ENCODE peak calls at places on chromosomes 11 and 22, in four cellular contexts. One of them, this sample, is unnamed.

GRCh38 chr11:21561589-21561988 is 631.3 kb upstream of the ANO5 start:
- DNase-seq in brain microvascular endothelial cell: no peak
- DNase-seq in bronchial epithelial cell: peak; percentile 41
- DNase-seq in sigmoid colon: no peak
- DNase-seq in this sample: no peak

GRCh38 chr22:44213489-44214043 is 32.8 kb downstream of the PARVG start:
- DNase-seq in sigmoid colon: no peak
- DNase-seq in bronchial epithelial cell: no peak
- DNase-seq in brain microvascular endothelial cell: no peak
- DNase-seq in this sample: no peak

GRCh38 chr11:774873-775592 is 2.3 kb downstream of the GATD1 start:
- DNase-seq in bronchial epithelial cell: peak; percentile 59
- DNase-seq in sigmoid colon: peak; percentile 64
- DNase-seq in brain microvascular endothelial cell: peak; percentile 35
- DNase-seq in this sample: no peak

GRCh38 chr11:15663778-15664218 is 549.1 kb downstream of the INSC start:
- DNase-seq in brain microvascular endothelial cell: no peak
- DNase-seq in bronchial epithelial cell: no peak
- DNase-seq in sigmoid colon: no peak
- DNase-seq in this sample: no peak

GRCh38 chr11:9527481-9528140 is 45.9 kb upstream of the WEE1 start:
- DNase-seq in bronchial epithelial cell: peak; percentile 56
- DNase-seq in sigmoid colon: peak; percentile 74
- DNase-seq in brain microvascular endothelial cell: peak; percentile 63
- DNase-seq in this sample: peak; percentile 98

GRCh38 chr11:101914349-101914736 is 467 bp upstream of the CEP126 start:
- DNase-seq in sigmoid colon: no peak
- DNase-seq in bronchial epithelial cell: no peak
- DNase-seq in brain microvascular endothelial cell: no peak
- DNase-seq in this sample: no peak

GRCh38 chr11:105793092-105793491 is 183.2 kb downstream of the GRIA4 start:
- DNase-seq in sigmoid colon: no peak
- DNase-seq in brain microvascular endothelial cell: no peak
- DNase-seq in bronchial epithelial cell: no peak
- DNase-seq in this sample: no peak

GRCh38 chr11:44536779-44537516 is 28.5 kb upstream of the CD82 start:
- DNase-seq in brain microvascular endothelial cell: no peak
- DNase-seq in bronchial epithelial cell: no peak
- DNase-seq in sigmoid colon: no peak
- DNase-seq in this sample: no peak

GRCh38 chr11:93727985-93728791 is 13.1 kb downstream of the TAF1D start:
- DNase-seq in bronchial epithelial cell: peak; percentile 9
- DNase-seq in brain microvascular endothelial cell: no peak
- DNase-seq in sigmoid colon: no peak
- DNase-seq in this sample: no peak

GRCh38 chr11:129313588-129314288 is 61.9 kb upstream of the BARX2 start:
- DNase-seq in bronchial epithelial cell: no peak
- DNase-seq in brain microvascular endothelial cell: no peak
- DNase-seq in sigmoid colon: no peak
- DNase-seq in this sample: no peak

GRCh38 chr11:8243458-8243857 is 20.2 kb downstream of the LMO1 start:
- DNase-seq in brain microvascular endothelial cell: no peak
- DNase-seq in sigmoid colon: no peak
- DNase-seq in bronchial epithelial cell: no peak
- DNase-seq in this sample: no peak

GRCh38 chr22:36245805-36246356 is 6.6 kb upstream of the APOL2 start:
- DNase-seq in sigmoid colon: no peak
- DNase-seq in brain microvascular endothelial cell: no peak
- DNase-seq in bronchial epithelial cell: no peak
- DNase-seq in this sample: no peak

GRCh38 chr11:19772480-19772879 is 59.8 kb downstream of the NAV2 start:
- DNase-seq in brain microvascular endothelial cell: peak; percentile 11
- DNase-seq in bronchial epithelial cell: no peak
- DNase-seq in sigmoid colon: no peak
- DNase-seq in this sample: no peak

GRCh38 chr11:44632466-44633123 is 67.1 kb downstream of the CD82 start:
- DNase-seq in sigmoid colon: peak; percentile 74
- DNase-seq in bronchial epithelial cell: peak; percentile 21
- DNase-seq in brain microvascular endothelial cell: peak; percentile 31
- DNase-seq in this sample: no peak

GRCh38 chr11:3155691-3156258 is 9.3 kb downstream of the OSBPL5 start:
- DNase-seq in bronchial epithelial cell: no peak
- DNase-seq in brain microvascular endothelial cell: no peak
- DNase-seq in sigmoid colon: peak; percentile 59
- DNase-seq in this sample: peak; percentile 72

GRCh38 chr11:104907521-104908185 is 9.4 kb upstream of the CASP12 start:
- DNase-seq in brain microvascular endothelial cell: no peak
- DNase-seq in bronchial epithelial cell: no peak
- DNase-seq in sigmoid colon: no peak
- DNase-seq in this sample: no peak

GRCh38 chr11:108069947-108070346 is 51.4 kb upstream of the ACAT1 start:
- DNase-seq in bronchial epithelial cell: no peak
- DNase-seq in brain microvascular endothelial cell: peak; percentile 45
- DNase-seq in sigmoid colon: no peak
- DNase-seq in this sample: peak; percentile 43

GRCh38 chr11:119787074-119787461 is 58.1 kb upstream of the NECTIN1 start:
- DNase-seq in bronchial epithelial cell: no peak
- DNase-seq in sigmoid colon: no peak
- DNase-seq in brain microvascular endothelial cell: no peak
- DNase-seq in this sample: no peak

GRCh38 chr11:105881027-105881426 is 141.0 kb downstream of the MSANTD4 start:
- DNase-seq in bronchial epithelial cell: no peak
- DNase-seq in sigmoid colon: no peak
- DNase-seq in brain microvascular endothelial cell: no peak
- DNase-seq in this sample: no peak

GRCh38 chr22:40024201-40025061 is 29.7 kb downstream of the FAM83F start:
- DNase-seq in brain microvascular endothelial cell: peak; percentile 46
- DNase-seq in sigmoid colon: peak; percentile 74
- DNase-seq in bronchial epithelial cell: no peak
- DNase-seq in this sample: no peak

GRCh38 chr22:26002456-26002855 is 166.8 kb upstream of the SEZ6L start:
- DNase-seq in brain microvascular endothelial cell: no peak
- DNase-seq in bronchial epithelial cell: no peak
- DNase-seq in sigmoid colon: no peak
- DNase-seq in this sample: no peak

GRCh38 chr22:43110927-43111623 is 525 bp downstream of the BIK start:
- DNase-seq in bronchial epithelial cell: no peak
- DNase-seq in brain microvascular endothelial cell: no peak
- DNase-seq in sigmoid colon: no peak
- DNase-seq in this sample: no peak

GRCh38 chr11:14248577-14248976 is 110.4 kb downstream of the RRAS2 start:
- DNase-seq in brain microvascular endothelial cell: no peak
- DNase-seq in sigmoid colon: no peak
- DNase-seq in bronchial epithelial cell: no peak
- DNase-seq in this sample: no peak

GRCh38 chr11:10931761-10932700 is 74.2 kb upstream of the ZBED5 start:
- DNase-seq in sigmoid colon: no peak
- DNase-seq in brain microvascular endothelial cell: peak; percentile 36
- DNase-seq in bronchial epithelial cell: no peak
- DNase-seq in this sample: no peak

GRCh38 chr11:38460901-38461300 is 1862.9 kb upstream of the RAG2 start:
- DNase-seq in brain microvascular endothelial cell: peak; percentile 92
- DNase-seq in bronchial epithelial cell: peak; percentile 74
- DNase-seq in sigmoid colon: no peak
- DNase-seq in this sample: peak; percentile 96

GRCh38 chr11:85656777-85657176 is 8.2 kb downstream of the CREBZF start:
- DNase-seq in bronchial epithelial cell: no peak
- DNase-seq in sigmoid colon: no peak
- DNase-seq in brain microvascular endothelial cell: no peak
- DNase-seq in this sample: no peak

GRCh38 chr11:66701432-66702240 is 23.9 kb upstream of the RBM4B start:
- DNase-seq in bronchial epithelial cell: no peak
- DNase-seq in brain microvascular endothelial cell: peak; percentile 17
- DNase-seq in sigmoid colon: no peak
- DNase-seq in this sample: no peak

GRCh38 chr11:75375626-75376025 is 23.7 kb upstream of the RPS3 start:
- DNase-seq in bronchial epithelial cell: no peak
- DNase-seq in sigmoid colon: no peak
- DNase-seq in brain microvascular endothelial cell: no peak
- DNase-seq in this sample: no peak

GRCh38 chr11:130214861-130215530 is 55.4 kb downstream of the ST14 start:
- DNase-seq in bronchial epithelial cell: no peak
- DNase-seq in sigmoid colon: no peak
- DNase-seq in brain microvascular endothelial cell: no peak
- DNase-seq in this sample: no peak

GRCh38 chr11:6927030-6927617 is 898 bp downstream of the ZNF215 start:
- DNase-seq in bronchial epithelial cell: no peak
- DNase-seq in sigmoid colon: no peak
- DNase-seq in brain microvascular endothelial cell: no peak
- DNase-seq in this sample: no peak

GRCh38 chr11:118912742-118913410 is 12.8 kb downstream of the BCL9L start:
- DNase-seq in sigmoid colon: no peak
- DNase-seq in brain microvascular endothelial cell: no peak
- DNase-seq in bronchial epithelial cell: peak; percentile 52
- DNase-seq in this sample: no peak

GRCh38 chr11:14386895-14387480 is 28.0 kb upstream of the RRAS2 start:
- DNase-seq in sigmoid colon: no peak
- DNase-seq in brain microvascular endothelial cell: peak; percentile 98
- DNase-seq in bronchial epithelial cell: no peak
- DNase-seq in this sample: no peak

GRCh38 chr11:121248496-121248895 is 44.1 kb upstream of the SC5D start:
- DNase-seq in brain microvascular endothelial cell: no peak
- DNase-seq in sigmoid colon: no peak
- DNase-seq in bronchial epithelial cell: peak; percentile 74
- DNase-seq in this sample: no peak

GRCh38 chr22:24230911-24231656 is 13.8 kb downstream of the GGT5 start:
- DNase-seq in brain microvascular endothelial cell: no peak
- DNase-seq in sigmoid colon: peak; percentile 65
- DNase-seq in bronchial epithelial cell: no peak
- DNase-seq in this sample: no peak

GRCh38 chr22:45993841-45994240 is 16.9 kb upstream of the WNT7B start:
- DNase-seq in brain microvascular endothelial cell: no peak
- DNase-seq in sigmoid colon: no peak
- DNase-seq in bronchial epithelial cell: no peak
- DNase-seq in this sample: no peak
- TF ChIP-seq CTCF in brain microvascular endothelial cell: no peak
- TF ChIP-seq CTCF in sigmoid colon: no peak
- TF ChIP-seq CTCF in bronchial epithelial cell: no peak
- TF ChIP-seq CTCF in this sample: no peak

GRCh38 chr11:64638017-64638664 is 47.1 kb downstream of the SLC22A12 start:
- DNase-seq in sigmoid colon: peak; percentile 82
- DNase-seq in bronchial epithelial cell: no peak
- DNase-seq in brain microvascular endothelial cell: no peak
- DNase-seq in this sample: no peak
- H3K4me3 ChIP-seq in sigmoid colon: peak overlapping the region; percentile 32
- H3K4me3 ChIP-seq in bronchial epithelial cell: no peak overlapping the region
- H3K4me3 ChIP-seq in brain microvascular endothelial cell: no peak overlapping the region
- H3K4me3 ChIP-seq in this sample: no peak overlapping the region

DNA sequence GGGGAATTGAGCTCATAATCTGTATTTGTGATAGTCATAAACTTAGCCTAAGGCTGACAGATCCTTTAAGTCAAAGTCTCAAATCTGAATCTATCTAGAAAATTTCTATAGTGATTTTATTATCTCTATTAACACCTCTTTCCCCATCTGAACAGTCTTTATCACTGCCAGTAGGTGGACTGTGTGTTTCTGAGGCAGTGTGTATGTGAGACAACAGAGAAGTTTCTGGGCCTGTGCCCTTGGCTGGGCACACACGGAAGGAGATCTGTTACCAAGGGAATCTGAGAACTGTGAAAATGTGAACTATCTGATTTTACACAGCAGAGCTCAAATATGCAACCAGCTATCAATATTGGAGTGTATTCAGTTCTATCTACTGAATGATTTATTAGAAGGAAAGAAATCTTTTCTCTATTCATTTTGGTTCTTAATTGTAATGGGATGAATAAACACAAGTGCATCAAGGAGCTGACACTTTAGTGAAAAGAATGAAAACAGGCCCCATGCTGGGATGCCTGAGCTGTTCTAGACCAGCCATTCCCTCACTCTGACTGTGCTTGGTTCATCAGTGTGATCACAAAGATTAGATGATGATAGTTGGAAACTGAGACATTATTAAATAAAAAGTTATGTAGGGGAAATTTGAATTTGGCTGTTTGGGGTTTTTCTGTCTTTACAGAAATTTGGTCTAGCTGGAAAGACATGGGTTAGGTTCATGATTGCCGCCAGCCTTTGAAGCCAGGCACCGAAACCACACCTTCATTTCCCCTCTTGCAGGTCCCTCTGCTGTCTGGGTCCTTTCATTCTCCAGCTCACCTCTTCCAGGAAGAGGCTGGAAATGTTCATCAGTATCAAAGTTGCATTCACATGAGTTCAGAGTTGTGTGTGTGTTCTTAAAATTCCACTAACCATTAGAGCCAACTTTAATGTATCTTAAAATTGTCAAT is 68.1 kb downstream of the LIF start:
- DNase-seq in bronchial epithelial cell: no peak
- DNase-seq in sigmoid colon: no peak
- DNase-seq in brain microvascular endothelial cell: no peak
- DNase-seq in this sample: no peak
- TF ChIP-seq CTCF in bronchial epithelial cell: no peak
- TF ChIP-seq CTCF in sigmoid colon: no peak
- TF ChIP-seq CTCF in brain microvascular endothelial cell: no peak
- TF ChIP-seq CTCF in this sample: peak; percentile 24

GRCh38 chr11:70122490-70123198 is 44.5 kb downstream of the ANO1 start:
- DNase-seq in sigmoid colon: no peak
- DNase-seq in bronchial epithelial cell: no peak
- DNase-seq in brain microvascular endothelial cell: no peak
- DNase-seq in this sample: no peak
- H3K4me3 ChIP-seq in sigmoid colon: no peak overlapping the region
- H3K4me3 ChIP-seq in bronchial epithelial cell: no peak overlapping the region
- H3K4me3 ChIP-seq in brain microvascular endothelial cell: no peak overlapping the region
- H3K4me3 ChIP-seq in this sample: no peak overlapping the region

DNA sequence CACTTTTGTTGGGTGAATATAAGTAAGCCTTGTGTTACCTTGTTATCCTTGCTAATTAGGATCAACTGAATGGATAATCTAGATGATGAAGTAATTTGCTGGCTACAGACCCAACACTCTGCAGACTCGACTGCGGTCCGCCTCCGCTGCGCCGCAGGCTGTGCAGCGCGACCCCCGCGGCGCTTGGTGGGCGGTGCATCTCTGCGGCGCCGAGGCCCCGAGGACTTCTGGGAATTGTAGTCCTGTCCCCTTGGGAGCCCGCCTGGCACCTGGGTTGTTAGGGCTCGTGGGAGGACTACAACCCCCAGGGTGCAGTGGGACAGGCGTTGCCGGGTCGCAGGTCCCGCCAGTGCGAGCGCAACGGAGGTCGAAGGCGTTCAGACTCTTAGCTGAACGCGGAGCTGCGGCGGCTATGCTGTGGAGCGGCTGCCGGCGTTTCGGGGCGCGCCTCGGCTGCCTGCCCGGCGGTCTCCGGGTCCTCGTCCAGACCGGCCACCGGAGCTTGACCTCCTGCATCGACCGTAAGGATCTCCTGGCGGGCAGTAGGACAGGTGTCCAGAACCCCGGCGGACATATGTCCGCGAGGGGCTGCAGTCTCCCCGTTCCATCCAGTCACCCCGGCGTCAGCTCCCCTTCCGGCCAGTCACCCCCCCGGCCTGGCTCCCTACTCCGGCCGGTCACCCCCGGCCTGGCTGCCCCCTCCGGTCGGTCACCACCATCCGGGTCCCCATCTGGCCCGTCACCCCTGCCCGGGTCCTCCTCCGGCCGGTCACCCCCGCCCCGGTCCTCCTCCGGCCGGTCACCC is at the start of the genes ACAD8 and THYN1:
- DNase-seq in sigmoid colon: peak; percentile 99
- DNase-seq in brain microvascular endothelial cell: peak; percentile 95
- DNase-seq in bronchial epithelial cell: peak; percentile 90
- DNase-seq in this sample: peak; percentile 91
- TF ChIP-seq CTCF in sigmoid colon: peak; percentile 26
- TF ChIP-seq CTCF in brain microvascular endothelial cell: peak; percentile 1
- TF ChIP-seq CTCF in bronchial epithelial cell: peak; percentile 10
- TF ChIP-seq CTCF in this sample: no peak

This sample was measured in astrocyte of the cerebellum.